ENCODE peak calls at places on chromosome 1, in five cellular contexts. C is stomach, K is bronchial epithelial cell, U is nephron progenitor cell, H is cardiac muscle cell. B is an unnamed sample.

GRCh38 chr1:43293896-43294760 is 6.7 kb upstream of the TIE1 start:
- DNase-seq in C (no peak), H (peak; percentile 38), K (peak; percentile 65), U (no peak), B (no peak)

GRCh38 chr1:229114781-229115417 is 156.0 kb upstream of the RAB4A start:
- DNase-seq in K (no peak), H (peak; percentile 25), C (no peak), U (peak; percentile 51), B (no peak)

GRCh38 chr1:13832100-13832499 is 132.1 kb downstream of the PRDM2 start:
- DNase-seq in H (no peak), K (no peak), C (no peak), U (no peak), B (no peak)

GRCh38 chr1:194252189-194252588 is 1065.8 kb upstream of the B3GALT2 start:
- DNase-seq in C (no peak), U (no peak), K (peak; percentile 5), H (peak; percentile 14), B (no peak)

GRCh38 chr1:226069818-226070489 is 7.4 kb downstream of the H3-3A start:
- DNase-seq in C (no peak), H (no peak), K (no peak), U (no peak), B (no peak)

GRCh38 chr1:224668991-224669390 is 52.9 kb downstream of the CNIH3 start:
- DNase-seq in H (no peak), K (no peak), C (no peak), U (no peak), B (no peak)

GRCh38 chr1:211738709-211739301 is 63.4 kb upstream of the NEK2 start:
- DNase-seq in H (no peak), K (peak; percentile 18), C (no peak), U (no peak), B (no peak)

GRCh38 chr1:10755977-10756521 is 40.4 kb downstream of the CASZ1 start:
- DNase-seq in C (peak; percentile 81), H (peak; percentile 49), K (peak; percentile 39), U (peak; percentile 66), B (no peak)

GRCh38 chr1:84283381-84283780 is 18.1 kb upstream of the SAMD13 start:
- DNase-seq in K (no peak), C (no peak), U (no peak), H (peak; percentile 27), B (no peak)

GRCh38 chr1:8031176-8031785 is 5.2 kb upstream of the ERRFI1 start:
- DNase-seq in U (no peak), H (peak; percentile 73), C (no peak), K (no peak), B (no peak)

GRCh38 chr1:6412896-6413295 is 6.8 kb downstream of the HES2 start:
- DNase-seq in U (no peak), H (no peak), K (peak; percentile 97), C (no peak), B (no peak)

GRCh38 chr1:36712151-36712550 is 229.4 kb upstream of the CSF3R start:
- DNase-seq in H (no peak), U (no peak), K (no peak), C (no peak), B (no peak)

GRCh38 chr1:10105484-10105883 is 72.7 kb downstream of the UBE4B start:
- DNase-seq in K (peak; percentile 16), C (no peak), U (no peak), H (peak; percentile 5), B (no peak)

GRCh38 chr1:228178737-228179720 is 13.4 kb downstream of the IBA57 start:
- DNase-seq in H (no peak), U (no peak), K (no peak), C (no peak), B (no peak)

GRCh38 chr1:4684142-4684541 is 29.7 kb downstream of the AJAP1 start:
- DNase-seq in C (no peak), H (no peak), U (no peak), K (no peak), B (no peak)

GRCh38 chr1:10935241-10935640 is 77.2 kb upstream of the TARDBP start:
- DNase-seq in H (no peak), U (no peak), C (no peak), K (no peak), B (no peak)

DNA sequence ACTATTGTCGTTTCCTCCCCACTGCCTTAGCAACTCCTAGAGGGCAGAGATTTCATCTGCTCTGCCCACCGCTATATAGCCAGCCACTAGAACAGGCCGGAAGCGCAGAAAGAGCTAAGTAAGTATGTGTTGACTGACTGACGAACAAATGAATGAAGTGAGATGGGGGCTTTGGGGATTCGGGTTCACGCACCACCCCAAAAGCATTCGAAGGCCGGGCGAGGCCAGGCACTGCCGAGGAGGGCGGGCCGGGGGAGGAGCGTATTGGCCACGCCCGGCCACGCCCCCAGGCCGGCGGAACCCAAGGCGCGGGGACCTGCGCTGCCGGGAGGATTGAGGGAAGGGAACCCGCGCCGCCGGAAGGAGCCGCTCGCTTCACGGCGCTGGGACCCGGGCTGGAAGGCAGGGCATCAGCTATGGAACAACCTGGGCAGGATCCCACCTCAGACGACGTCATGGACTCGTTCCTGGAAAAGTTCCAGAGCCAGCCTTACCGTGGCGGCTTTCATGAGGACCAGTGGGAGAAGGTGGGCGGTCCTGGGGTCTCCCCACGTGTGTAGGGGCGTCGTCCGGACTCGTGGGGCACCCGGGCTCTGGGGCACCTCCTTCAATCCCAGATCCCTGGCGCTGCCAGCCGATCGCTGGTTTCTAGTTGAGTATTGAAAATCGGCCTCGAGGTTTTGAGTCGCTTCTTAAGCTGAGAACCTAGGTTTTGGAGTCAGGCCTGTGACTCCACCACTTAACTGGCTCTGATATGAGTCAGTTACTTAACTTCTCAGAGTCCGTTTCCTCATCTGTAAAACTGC is at the start of gene TTC4:
- DNase-seq in K (peak; percentile 48), H (peak; percentile 86), C (peak; percentile 87), U (peak; percentile 85), B (peak; percentile 72)
- TF ChIP-seq CTCF in K (peak; percentile 2), H (peak; percentile 16), C (no peak), U (no peak), B (no peak)

GRCh38 chr1:197637406-197637805 is 137.9 kb downstream of the DENND1B start:
- DNase-seq in C (no peak), U (no peak), H (no peak), K (no peak), B (no peak)

GRCh38 chr1:197632651-197633050 is 142.6 kb downstream of the DENND1B start:
- DNase-seq in K (no peak), C (no peak), H (no peak), U (no peak), B (no peak)

GRCh38 chr1:197638316-197638715 is 137.0 kb downstream of the DENND1B start:
- DNase-seq in U (no peak), K (no peak), C (no peak), H (no peak), B (no peak)

GRCh38 chr1:197632000-197632399 is 143.3 kb downstream of the DENND1B start:
- DNase-seq in K (no peak), U (no peak), H (no peak), C (no peak), B (no peak)

DNA sequence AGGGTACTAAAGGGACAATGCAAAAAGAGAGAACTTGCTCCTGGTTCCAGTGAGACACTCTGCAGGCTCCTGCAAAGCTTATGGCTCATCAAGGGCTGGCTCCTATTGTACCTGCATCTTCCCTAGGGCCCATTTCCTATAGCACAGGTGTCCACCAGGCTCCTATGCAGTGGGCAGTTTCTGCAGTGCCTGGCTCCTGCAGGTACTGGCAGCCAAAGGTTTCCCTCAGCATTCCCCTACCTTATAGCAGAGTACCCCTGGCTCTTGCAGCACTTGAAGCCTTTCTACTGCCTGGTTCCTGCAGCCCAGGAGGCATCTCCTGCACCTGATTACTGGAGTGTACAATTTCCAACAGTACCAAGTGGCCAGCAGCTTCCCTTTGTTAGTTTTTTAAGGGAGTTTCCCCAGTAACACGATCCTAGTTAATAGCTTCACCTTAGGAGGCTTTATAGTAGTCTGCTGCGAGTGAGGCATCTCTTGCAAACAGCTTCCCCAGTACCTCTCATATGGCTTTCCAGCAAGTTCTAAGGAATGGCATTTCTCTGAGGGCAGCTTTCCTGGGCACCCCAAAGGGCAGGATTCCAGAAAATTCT is 141.7 kb downstream of the DENND1B start:
- DNase-seq in U (no peak), K (no peak), C (no peak), H (no peak), B (no peak)
- TF ChIP-seq CTCF in U (no peak), K (no peak), C (no peak), H (no peak), B (no peak)

GRCh38 chr1:119674835-119675289 is 26.8 kb upstream of the ZNF697 start:
- DNase-seq in K (peak; percentile 67), C (peak; percentile 77), H (peak; percentile 94), U (no peak), B (no peak)
- TF ChIP-seq CTCF in K (no peak), C (no peak), H (peak; percentile 69), U (no peak), B (no peak)

GRCh38 chr1:87362063-87362833 is 33.6 kb downstream of the LMO4 start:
- DNase-seq in U (no peak), H (no peak), C (no peak), K (no peak), B (no peak)
- TF ChIP-seq CTCF in U (no peak), H (no peak), C (no peak), K (no peak), B (no peak)

B was measured in neural crest cell.